ENCODE peak calls at places on chromosomes 7 and 10, in five cellular contexts. Y is CD8-positive, alpha-beta T cell; S is pancreas; V is OCI-LY7; T is brain microvascular endothelial cell. A is an unnamed sample.

GRCh38 chr7:103854611-103855010 is 134.8 kb downstream of the RELN start:
- DNase-seq in Y (no peak), S (no peak), V (no peak), T (no peak), A (no peak)

GRCh38 chr10:816958-817357 is 114.5 kb downstream of the LARP4B start:
- DNase-seq in Y (no peak), S (no peak), V (no peak), T (no peak), A (no peak)

GRCh38 chr10:49033939-49034338 is 81.4 kb downstream of the VSTM4 start:
- DNase-seq in Y (no peak), S (no peak), V (no peak), T (no peak), A (no peak)

GRCh38 chr10:122448600-122448999 is 5.9 kb upstream of the ARMS2 start:
- DNase-seq in Y (no peak), S (no peak), V (no peak), T (no peak), A (no peak)

GRCh38 chr7:69603937-69604494 is 5.7 kb downstream of the AUTS2 start:
- DNase-seq in Y (no peak), S (no peak), V (peak), T (no peak), A (no peak)

GRCh38 chr7:50815138-50815537 is 32.4 kb upstream of the GRB10 start:
- DNase-seq in Y (no peak), S (no peak), V (no peak), T (no peak), A (no peak)

GRCh38 chr7:106080307-106080987 is 31.7 kb downstream of the SYPL1 start:
- DNase-seq in Y (no peak), S (no peak), V (no peak), T (no peak), A (no peak)

GRCh38 chr7:139494835-139495568 is 11.5 kb upstream of the KLRG2 start:
- DNase-seq in Y (no peak), S (no peak), V (no peak), T (no peak), A (no peak)

GRCh38 chr7:40015790-40016296 is 65.8 kb downstream of the CDK13 start:
- DNase-seq in Y (no peak), S (no peak), V (peak), T (peak), A (no peak)

GRCh38 chr7:23713285-23714235 is 3.5 kb downstream of the STK31 start:
- DNase-seq in Y (no peak), S (no peak), V (no peak), T (peak), A (no peak)

GRCh38 chr10:101938316-101939272 is 95.0 kb upstream of the KCNIP2 start:
- DNase-seq in Y (no peak), S (no peak), V (peak), T (peak), A (no peak)

GRCh38 chr7:40826419-40827216 is 691.8 kb downstream of the SUGCT start:
- DNase-seq in Y (no peak), S (no peak), V (no peak), T (peak), A (no peak)

GRCh38 chr10:44743539-44743938 is 167.6 kb upstream of the TMEM72 start:
- DNase-seq in Y (no peak), S (no peak), V (no peak), T (no peak), A (no peak)

GRCh38 chr7:41698114-41698513 is 4.8 kb downstream of the INHBA start:
- DNase-seq in Y (no peak), S (no peak), V (no peak), T (no peak), A (no peak)

GRCh38 chr7:52799817-52800216 is 235.6 kb upstream of the POM121L12 start:
- DNase-seq in Y (no peak), S (no peak), V (no peak), T (no peak), A (no peak)

GRCh38 chr7:155043756-155044155 is 26.4 kb upstream of the HTR5A start:
- DNase-seq in Y (no peak), S (no peak), V (no peak), T (no peak), A (no peak)

GRCh38 chr10:101848894-101849351 is 5.3 kb upstream of the KCNIP2 start:
- DNase-seq in Y (no peak), S (no peak), V (no peak), T (no peak), A (no peak)

GRCh38 chr7:54188843-54189242 is 353.3 kb upstream of the VSTM2A start:
- DNase-seq in Y (no peak), S (no peak), V (no peak), T (no peak), A (no peak)

GRCh38 chr10:122565766-122566206 is 5.2 kb downstream of the DMBT1 start:
- DNase-seq in Y (peak), S (peak), V (peak), T (peak), A (peak)

GRCh38 chr10:101141622-101142532 is 10.8 kb downstream of the TLX1 start:
- DNase-seq in Y (peak), S (peak), V (peak), T (peak), A (peak)

DNA sequence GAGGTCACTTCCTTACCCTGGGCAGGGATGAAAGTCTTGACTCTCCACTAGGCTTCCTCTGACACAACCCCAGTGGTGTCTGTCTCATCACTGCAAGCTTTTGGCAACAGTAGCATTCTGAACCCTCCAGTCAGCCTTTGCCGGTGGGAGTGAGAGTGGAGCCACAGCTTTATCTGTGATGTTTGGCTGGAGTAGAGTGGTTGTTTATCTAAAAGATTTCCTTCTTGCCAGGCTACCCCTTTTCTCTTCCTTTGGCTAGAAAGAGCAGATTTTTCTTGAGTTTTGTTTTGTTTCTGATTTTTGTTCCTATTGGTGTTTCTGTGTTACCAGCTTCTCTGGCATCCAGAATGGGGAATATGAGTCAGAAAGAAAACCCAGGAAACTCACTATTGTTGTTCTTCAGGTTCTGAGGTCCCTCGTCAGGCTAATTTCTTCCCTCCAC is 98.9 kb upstream of the KIF5B start:
- DNase-seq in Y (no peak), S (no peak), V (no peak), T (peak), A (no peak)
- TF ChIP-seq CTCF in Y (no peak), S (no peak), V (no peak), T (peak), A (no peak)

DNA sequence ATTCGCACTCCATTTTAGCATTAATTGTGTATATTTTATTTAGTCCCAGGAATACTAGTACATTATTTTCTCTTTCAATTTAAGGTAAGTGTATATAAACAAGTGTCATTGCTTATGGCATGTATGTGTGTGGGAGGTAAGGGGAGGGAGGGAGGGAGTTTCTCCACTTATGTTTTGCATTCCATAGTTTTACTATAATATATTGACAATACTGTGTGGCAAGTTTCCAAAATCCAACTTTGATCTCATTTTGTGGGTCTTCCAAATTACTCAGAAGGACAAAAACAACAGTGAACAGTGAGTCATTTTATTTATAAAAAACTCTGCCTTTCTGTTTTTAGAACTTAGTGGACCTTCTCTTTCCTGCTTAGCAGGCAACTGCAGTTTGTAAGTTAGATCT is 102.3 kb upstream of the SEMA3E start:
- DNase-seq in Y (no peak), S (no peak), V (no peak), T (peak), A (no peak)
- TF ChIP-seq CTCF in Y (no peak), S (no peak), V (no peak), T (no peak), A (no peak)

DNA sequence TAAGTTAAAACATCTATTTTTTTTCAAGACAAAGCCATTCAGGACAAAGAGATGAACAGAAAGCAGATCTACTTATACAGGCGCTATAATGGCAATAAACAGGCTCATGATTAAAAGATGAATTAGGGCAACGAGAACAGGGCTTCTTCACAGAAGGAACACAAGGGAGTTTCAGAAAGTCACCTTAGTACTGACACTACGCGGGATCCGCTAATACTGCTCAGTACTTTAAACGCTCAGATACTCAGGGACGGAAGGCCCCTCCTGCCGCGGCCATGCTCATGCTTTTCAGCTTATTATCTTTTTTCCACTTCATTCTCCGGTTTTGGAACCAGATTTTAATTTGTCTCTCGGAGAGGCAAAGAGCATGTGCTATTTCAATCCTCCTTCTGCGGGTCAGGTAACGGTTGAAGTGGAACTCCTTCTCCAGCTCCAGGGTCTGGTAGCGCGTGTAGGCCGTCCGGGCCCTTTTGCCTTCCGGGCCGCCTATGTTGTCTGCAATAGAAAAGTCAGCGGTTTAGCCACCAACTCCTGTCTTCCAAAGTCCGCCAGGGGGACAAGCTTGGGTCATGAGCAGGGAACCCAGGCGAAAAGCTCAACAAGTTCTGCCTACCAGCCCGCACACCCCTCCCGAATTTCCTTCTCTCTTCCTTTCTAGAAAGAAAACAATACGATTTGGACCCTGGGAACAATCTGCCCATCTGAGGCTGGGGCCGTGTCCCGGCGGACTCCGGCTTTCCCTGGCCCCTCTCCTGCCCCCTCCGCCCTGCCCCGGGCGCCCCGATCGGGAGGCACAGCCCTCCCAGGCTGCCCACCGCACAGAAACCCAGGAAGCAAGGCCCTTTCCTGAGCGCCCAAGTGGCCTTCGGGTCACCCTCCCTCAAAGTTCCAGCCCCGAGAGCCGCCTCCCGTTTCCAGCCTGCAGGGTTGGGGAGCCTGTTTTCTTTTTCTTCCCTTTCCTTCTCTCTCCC is 1.6 kb downstream of the HOXA5 start:
- DNase-seq in Y (no peak), S (no peak), V (no peak), T (no peak), A (peak)
- TF ChIP-seq CTCF in Y (no peak), S (no peak), V (no peak), T (peak), A (no peak)

DNA sequence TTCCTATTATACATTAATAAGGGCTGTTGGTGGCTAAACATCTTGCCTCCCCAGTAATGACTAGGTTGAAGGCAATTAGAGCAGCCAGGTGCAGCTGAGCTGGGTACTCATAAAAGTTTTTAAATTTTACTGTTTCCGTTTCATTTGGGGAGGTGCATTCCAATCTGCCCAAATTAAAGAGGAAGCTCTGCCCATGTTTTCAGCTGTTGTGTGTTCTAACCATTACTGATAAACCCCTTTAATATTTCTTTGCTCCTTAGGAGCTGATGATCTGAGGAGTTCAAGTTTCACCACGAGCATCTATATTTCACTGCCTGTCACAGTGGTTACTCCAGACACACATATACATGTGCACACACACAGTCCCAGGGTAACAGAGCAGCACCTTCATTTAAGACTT is 94.4 kb downstream of the JAZF1 start:
- DNase-seq in Y (no peak), S (no peak), V (peak), T (no peak), A (no peak)
- TF ChIP-seq CTCF in Y (no peak), S (no peak), V (no peak), T (no peak), A (no peak)

GRCh38 chr10:131854579-131855335 is 46.1 kb upstream of the PPP2R2D start:
- DNase-seq in Y (no peak), S (no peak), V (no peak), T (no peak), A (no peak)
- TF ChIP-seq CTCF in Y (no peak), S (no peak), V (no peak), T (no peak), A (no peak)